ENCODE peak calls at places on chromosomes 13 and 19, in six cellular contexts. X is left cardiac atrium; T is skeletal muscle cell; I is CD4-positive, alpha-beta memory T cell; F is mucosa of gallbladder; R is breast epithelium. E is an unnamed sample.

GRCh38 chr19:6362024-6362344 is 653 bp downstream of the CLPP start:
- DNase-seq in T (no peak), X (no peak), F (no peak), I (peak), R (no peak), E (no peak)

GRCh38 chr13:100512422-100512821 is 76.2 kb downstream of the GGACT start:
- DNase-seq in T (no peak), I (no peak), R (no peak), X (no peak), F (no peak), E (no peak)

GRCh38 chr13:106987435-106987800 is 419.5 kb upstream of the ARGLU1 start:
- DNase-seq in R (no peak), F (no peak), T (no peak), I (no peak), X (no peak), E (peak)

GRCh38 chr19:30111456-30111855 is 169.4 kb downstream of the URI1 start:
- DNase-seq in T (no peak), I (no peak), R (no peak), F (no peak), X (no peak), E (no peak)

GRCh38 chr13:94712812-94713555 is 639 bp upstream of the SOX21 start:
- DNase-seq in R (no peak), T (peak), I (no peak), F (no peak), X (no peak), E (no peak)

GRCh38 chr19:1067341-1068103 is 555 bp downstream of the ARHGAP45 start:
- DNase-seq in R (no peak), T (no peak), I (peak), X (no peak), F (no peak), E (no peak)

GRCh38 chr13:46181799-46182490 is at the start of gene LCP1:
- DNase-seq in F (peak), T (no peak), X (no peak), I (peak), R (no peak), E (no peak)

GRCh38 chr13:40026741-40027140 is 371.3 kb downstream of the COG6 start:
- DNase-seq in R (no peak), I (peak), T (no peak), F (no peak), X (no peak), E (no peak)

GRCh38 chr13:37869756-37870488 is at the start of gene TRPC4:
- DNase-seq in X (peak), T (no peak), R (no peak), F (peak), I (no peak), E (peak)

GRCh38 chr19:14516746-14517438 is 1.3 kb downstream of the DNAJB1 start:
- DNase-seq in X (no peak), T (no peak), F (no peak), I (no peak), R (no peak), E (no peak)

GRCh38 chr13:77952737-77953136 is 34.1 kb upstream of the EDNRB start:
- DNase-seq in F (no peak), I (no peak), T (no peak), X (no peak), R (no peak), E (no peak)

GRCh38 chr13:23292596-23292995 is 111.8 kb downstream of the SGCG start:
- DNase-seq in F (no peak), R (no peak), I (no peak), X (no peak), T (no peak), E (no peak)

GRCh38 chr13:33678906-33679657 is 138.9 kb upstream of the RFC3 start:
- DNase-seq in R (peak), I (peak), X (peak), F (peak), T (no peak), E (peak)

GRCh38 chr19:46081928-46082727 is 41.3 kb upstream of the IGFL4 start:
- DNase-seq in I (peak), X (no peak), R (no peak), F (peak), T (no peak), E (no peak)

GRCh38 chr13:45807520-45808099 is 43.9 kb downstream of the SIAH3 start:
- DNase-seq in T (peak), I (peak), X (no peak), R (no peak), F (peak), E (no peak)

GRCh38 chr19:3372413-3372812 is 6.0 kb downstream of the NFIC start:
- DNase-seq in R (no peak), X (no peak), T (no peak), F (no peak), I (no peak), E (no peak)

GRCh38 chr13:28478127-28478526 is 16.8 kb downstream of the FLT1 start:
- DNase-seq in X (no peak), F (no peak), I (no peak), T (no peak), R (no peak), E (no peak)